ENCODE peak calls at places on chromosomes 1 and 21, in ten cellular contexts. U, K, X, Z, I, G, T, C, N and D are unnamed samples.

GRCh38 chr1:37647281-37647680 is 12.6 kb upstream of the RSPO1 start:
- DNase-seq in U (peak; percentile 21), K (no peak), X (no peak), Z (no peak), I (no peak), G (no peak), T (no peak), C (no peak), N (no peak), D (no peak)

GRCh38 chr21:16388911-16389515 is 659.2 kb downstream of the USP25 start:
- DNase-seq in U (no peak), K (no peak), X (no peak), Z (no peak), I (no peak), G (no peak), T (no peak), C (no peak), N (no peak), D (no peak)

GRCh38 chr1:57674803-57675202 is 250.9 kb upstream of the DAB1 start:
- DNase-seq in U (peak; percentile 24), K (no peak), X (no peak), Z (no peak), I (no peak), G (no peak), T (no peak), C (no peak), N (no peak), D (no peak)

GRCh38 chr1:212698467-212699103 is 1.1 kb downstream of the BATF3 start:
- DNase-seq in U (no peak), K (no peak), X (no peak), Z (no peak), I (no peak), G (no peak), T (no peak), C (no peak), N (no peak), D (no peak)

GRCh38 chr1:21956720-21957552 is 19.8 kb upstream of the HSPG2 start:
- DNase-seq in U (peak; percentile 32), K (no peak), X (no peak), Z (no peak), I (no peak), G (peak; percentile 89), T (no peak), C (no peak), N (no peak), D (no peak)

GRCh38 chr21:32378956-32379355 is 13.9 kb downstream of the URB1 start:
- DNase-seq in U (peak; percentile 88), K (no peak), X (no peak), Z (no peak), I (no peak), G (no peak), T (no peak), C (no peak), N (no peak), D (no peak)

GRCh38 chr1:66546045-66546810 is 12.3 kb downstream of the SGIP1 start:
- DNase-seq in U (no peak), K (no peak), X (no peak), Z (no peak), I (no peak), G (no peak), T (no peak), C (no peak), N (no peak), D (no peak)

GRCh38 chr1:221543529-221544120 is 198.3 kb downstream of the DUSP10 start:
- DNase-seq in U (peak; percentile 53), K (peak; percentile 23), X (no peak), Z (peak; percentile 18), I (no peak), G (no peak), T (no peak), C (no peak), N (no peak), D (no peak)

GRCh38 chr1:67646145-67647035 is 38.6 kb upstream of the GADD45A start:
- DNase-seq in U (peak; percentile 79), K (peak; percentile 85), X (no peak), Z (peak; percentile 7), I (no peak), G (no peak), T (no peak), C (no peak), N (no peak), D (no peak)

GRCh38 chr21:36539434-36540150 is 59.7 kb upstream of the CLDN14 start:
- DNase-seq in U (no peak), K (no peak), X (no peak), Z (no peak), I (no peak), G (no peak), T (peak; percentile 12), C (no peak), N (no peak), D (no peak)

GRCh38 chr21:35664683-35665082 is 395.6 kb downstream of the SETD4 start:
- DNase-seq in U (no peak), K (no peak), X (no peak), Z (no peak), I (no peak), G (no peak), T (no peak), C (no peak), N (no peak), D (no peak)

GRCh38 chr1:38476111-38476783 is 383.3 kb downstream of the RRAGC start:
- DNase-seq in U (no peak), K (peak; percentile 89), X (no peak), Z (no peak), I (peak; percentile 53), G (no peak), T (no peak), C (peak; percentile 50), N (peak; percentile 44), D (no peak)

GRCh38 chr1:247079141-247079874 is 697 bp upstream of the ZNF670 start:
- DNase-seq in U (no peak), K (peak; percentile 26), X (no peak), Z (no peak), I (no peak), G (no peak), T (no peak), C (no peak), N (peak; percentile 55), D (no peak)

GRCh38 chr1:247077768-247078314 is 770 bp downstream of the ZNF670 start:
- DNase-seq in U (peak; percentile 2), K (no peak), X (no peak), Z (no peak), I (no peak), G (no peak), T (no peak), C (no peak), N (no peak), D (no peak)

GRCh38 chr1:247078315-247079140 is at the start of gene ZNF670:
- DNase-seq in U (peak; percentile 87), K (peak; percentile 100), X (peak; percentile 52), Z (peak; percentile 94), I (peak; percentile 98), G (peak; percentile 96), T (peak; percentile 99), C (peak; percentile 89), N (peak; percentile 98), D (peak; percentile 74)

DNA sequence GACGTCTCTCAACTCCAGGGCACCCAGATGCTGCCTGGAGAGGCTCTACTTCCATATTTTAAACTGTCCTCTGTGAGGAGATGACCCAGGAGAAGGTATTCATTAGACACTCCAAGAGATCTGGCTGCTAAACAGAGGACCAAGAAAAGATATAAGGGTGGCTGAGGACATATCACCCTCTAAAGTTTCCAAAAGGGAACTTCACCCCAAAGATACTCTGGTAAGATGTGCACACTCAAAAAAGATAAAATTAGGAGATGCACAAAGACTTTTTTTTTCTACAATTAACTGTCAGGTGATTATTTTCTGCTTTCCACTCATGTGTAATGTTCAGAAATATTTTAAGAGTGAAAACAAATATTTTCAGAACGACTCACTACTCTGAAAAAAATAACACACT is 1.4 kb downstream of the ZNF670 start:
- DNase-seq in U (peak; percentile 28), K (no peak), X (no peak), Z (no peak), I (no peak), G (no peak), T (no peak), C (no peak), N (no peak), D (no peak)
- TF ChIP-seq CTCF in U (peak; percentile 8), K (no peak), X (no peak), Z (no peak), I (no peak), G (no peak), T (no peak), C (no peak), N (no peak), D (no peak)

GRCh38 chr1:20661235-20662109 is at the start of gene DDOST:
- DNase-seq in U (peak; percentile 96), K (peak; percentile 99), X (peak; percentile 79), Z (peak; percentile 97), I (peak; percentile 98), G (peak; percentile 96), T (peak; percentile 98), C (peak; percentile 98), N (peak; percentile 99), D (peak; percentile 73)
- TF ChIP-seq CTCF in U (peak; percentile 49), K (peak; percentile 49), X (peak; percentile 50), Z (peak; percentile 60), I (peak; percentile 59), G (peak; percentile 54), T (no peak), C (peak; percentile 48), N (peak; percentile 58), D (peak; percentile 29)

GRCh38 chr1:227433663-227434062 is 115.4 kb upstream of the CDC42BPA start:
- DNase-seq in U (no peak), K (no peak), X (no peak), Z (no peak), I (no peak), G (no peak), T (no peak), C (no peak), N (no peak), D (no peak)

GRCh38 chr1:227432981-227433380 is 114.7 kb upstream of the CDC42BPA start:
- DNase-seq in U (no peak), K (no peak), X (no peak), Z (no peak), I (no peak), G (no peak), T (no peak), C (no peak), N (no peak), D (no peak)

GRCh38 chr1:227434808-227435207 is 116.5 kb upstream of the CDC42BPA start:
- DNase-seq in U (no peak), K (no peak), X (no peak), Z (no peak), I (no peak), G (no peak), T (no peak), C (no peak), N (no peak), D (no peak)

GRCh38 chr1:227440167-227440566 is 121.9 kb upstream of the CDC42BPA start:
- DNase-seq in U (no peak), K (no peak), X (no peak), Z (no peak), I (no peak), G (no peak), T (no peak), C (no peak), N (no peak), D (no peak)

GRCh38 chr1:227437495-227438008 is 119.3 kb upstream of the CDC42BPA start:
- DNase-seq in U (peak; percentile 61), K (peak; percentile 40), X (no peak), Z (peak; percentile 31), I (no peak), G (no peak), T (no peak), C (no peak), N (no peak), D (no peak)
- TF ChIP-seq CTCF in U (peak; percentile 54), K (peak; percentile 53), X (no peak), Z (peak; percentile 33), I (peak; percentile 55), G (peak; percentile 48), T (no peak), C (no peak), N (peak; percentile 62), D (peak; percentile 77)

GRCh38 chr1:224114787-224115175 is 870 bp downstream of the FBXO28 start:
- DNase-seq in U (peak; percentile 3), K (peak; percentile 45), X (no peak), Z (no peak), I (no peak), G (no peak), T (no peak), C (no peak), N (no peak), D (no peak)
- TF ChIP-seq CTCF in U (no peak), K (no peak), X (no peak), Z (no peak), I (no peak), G (no peak), T (no peak), C (no peak), N (no peak), D (no peak)